ENCODE peak calls at places on chromosome 22, in ten cellular contexts. E is T47D, F is activated T-helper 1 cell treated with Interleukin-2 at 50 U/mL for 16 hours, C is NCI-H1105 treated with DMSO at 0.1 percent for 48 hours, S is iPS-NIHi11, D is NCI-H2171, Q is AG09309, G is RCC 7860, H is NB4, Y is cardiac septum. R is an unnamed sample.

GRCh38 chr22:23984430-23984829 is 4.5 kb downstream of the GSTT2 start:
- DNase-seq in E (peak; percentile 54), F (no peak), C (peak; percentile 8), S (peak; percentile 18), D (peak; percentile 46), Q (no peak), G (no peak), H (peak; percentile 63), Y (peak; percentile 75), R (peak; percentile 6)

GRCh38 chr22:42768385-42769035 is 47.8 kb upstream of the A4GALT start:
- DNase-seq in E (no peak), F (no peak), C (no peak), S (peak; percentile 19), D (no peak), Q (no peak), G (no peak), H (no peak), Y (no peak), R (no peak)

GRCh38 chr22:43329061-43329460 is 14.1 kb downstream of the SCUBE1 start:
- DNase-seq in E (no peak), F (no peak), C (no peak), S (no peak), D (no peak), Q (no peak), G (no peak), H (no peak), Y (no peak), R (no peak)

GRCh38 chr22:45877036-45877380 is 100.0 kb downstream of the WNT7B start:
- DNase-seq in E (no peak), F (no peak), C (no peak), S (no peak), D (no peak), Q (no peak), G (no peak), H (no peak), Y (no peak), R (no peak)

GRCh38 chr22:35306350-35306967 is 6.8 kb downstream of the TOM1 start:
- DNase-seq in E (no peak), F (no peak), C (no peak), S (no peak), D (no peak), Q (no peak), G (no peak), H (no peak), Y (no peak), R (no peak)

GRCh38 chr22:46084376-46084775 is 66.0 kb upstream of the PPARA start:
- DNase-seq in E (no peak), F (no peak), C (no peak), S (no peak), D (no peak), Q (no peak), G (no peak), H (no peak), Y (no peak), R (no peak)

GRCh38 chr22:46041642-46042041 is 64.7 kb upstream of the WNT7B start:
- DNase-seq in E (no peak), F (no peak), C (no peak), S (no peak), D (no peak), Q (no peak), G (no peak), H (no peak), Y (no peak), R (no peak)

GRCh38 chr22:47138898-47139789 is 376.7 kb downstream of the TBC1D22A start:
- DNase-seq in E (no peak), F (no peak), C (no peak), S (no peak), D (no peak), Q (no peak), G (no peak), H (no peak), Y (no peak), R (no peak)

GRCh38 chr22:38228873-38229740 is 27.3 kb downstream of the MAFF start:
- DNase-seq in E (peak; percentile 77), F (no peak), C (no peak), S (no peak), D (no peak), Q (peak; percentile 34), G (no peak), H (no peak), Y (no peak), R (no peak)

GRCh38 chr22:42646569-42647525 is 2.3 kb downstream of the CYB5R3 start:
- DNase-seq in E (peak; percentile 39), F (no peak), C (peak; percentile 34), S (no peak), D (no peak), Q (no peak), G (no peak), H (no peak), Y (peak; percentile 89), R (no peak)

GRCh38 chr22:33792837-33793236 is 127.4 kb downstream of the LARGE1 start:
- DNase-seq in E (no peak), F (no peak), C (no peak), S (no peak), D (no peak), Q (no peak), G (no peak), H (peak; percentile 22), Y (no peak), R (no peak)

GRCh38 chr22:24422078-24422665 is 5.2 kb upstream of the ADORA2A start:
- DNase-seq in E (no peak), F (no peak), C (no peak), S (no peak), D (no peak), Q (no peak), G (no peak), H (no peak), Y (no peak), R (no peak)

GRCh38 chr22:48431014-48431413 is 1396.7 kb downstream of the BRD1 start:
- DNase-seq in E (no peak), F (no peak), C (peak; percentile 74), S (no peak), D (no peak), Q (no peak), G (no peak), H (no peak), Y (peak; percentile 12), R (no peak)

GRCh38 chr22:19798825-19799224 is 38.2 kb downstream of the TBX1 start:
- DNase-seq in E (no peak), F (no peak), C (no peak), S (no peak), D (no peak), Q (no peak), G (no peak), H (no peak), Y (no peak), R (no peak)

R was measured in NCI-H1694 treated with DMSO at 0.1 percent for 48 hours.